ENCODE peak calls at places on chromosomes 16 and 17, in seven cellular contexts. Y is small intestine, S is head of caudate nucleus, T is NCI-H524 treated with DMSO at 0.1 percent for 48 hours, N is pancreas, W is SW480, Z is HFFc6. K is an unnamed sample.

GRCh38 chr17:79988163-79988971 is 47.3 kb downstream of the TBC1D16 start:
- DNase-seq in Y (peak), S (no peak), T (no peak), N (no peak), W (peak), Z (peak), K (peak)

GRCh38 chr17:1644493-1645206 is 882 bp downstream of the SCARF1 start:
- DNase-seq in Y (no peak), S (no peak), T (no peak), N (peak), W (peak), Z (peak), K (no peak)

GRCh38 chr17:52376137-52376536 is 217.6 kb upstream of the CA10 start:
- DNase-seq in Y (no peak), S (no peak), T (no peak), N (no peak), W (no peak), Z (no peak), K (no peak)

GRCh38 chr17:74871329-74872076 is 1.3 kb downstream of the FDXR start:
- DNase-seq in Y (no peak), S (no peak), T (no peak), N (no peak), W (no peak), Z (no peak), K (no peak)

GRCh38 chr17:33234930-33235685 is 58.0 kb downstream of the ASIC2 start:
- DNase-seq in Y (peak), S (no peak), T (no peak), N (peak), W (peak), Z (peak), K (no peak)

GRCh38 chr16:3592559-3592958 is 15.4 kb upstream of the NLRC3 start:
- DNase-seq in Y (no peak), S (no peak), T (no peak), N (no peak), W (no peak), Z (no peak), K (no peak)

GRCh38 chr16:53083123-53083522 is 28.3 kb downstream of the CHD9 start:
- DNase-seq in Y (no peak), S (no peak), T (no peak), N (no peak), W (no peak), Z (peak), K (no peak)

GRCh38 chr16:85327731-85328664 is 215.7 kb upstream of the CIBAR2 start:
- DNase-seq in Y (no peak), S (peak), T (peak), N (no peak), W (no peak), Z (no peak), K (no peak)

GRCh38 chr17:6589266-6589946 is 33.1 kb upstream of the PITPNM3 start:
- DNase-seq in Y (no peak), S (no peak), T (no peak), N (no peak), W (no peak), Z (peak), K (no peak)

GRCh38 chr17:73284906-73285602 is 23.4 kb upstream of the CPSF4L start:
- DNase-seq in Y (no peak), S (no peak), T (no peak), N (no peak), W (no peak), Z (no peak), K (no peak)

GRCh38 chr16:79876332-79876730 is 275.8 kb upstream of the MAF start:
- DNase-seq in Y (no peak), S (no peak), T (no peak), N (no peak), W (no peak), Z (no peak), K (no peak)

GRCh38 chr17:6079155-6079554 is 9.0 kb downstream of the WSCD1 start:
- DNase-seq in Y (no peak), S (peak), T (no peak), N (no peak), W (no peak), Z (no peak), K (no peak)

GRCh38 chr17:68033636-68034451 is 1.7 kb upstream of the KPNA2 start:
- DNase-seq in Y (peak), S (no peak), T (no peak), N (no peak), W (peak), Z (peak), K (peak)

GRCh38 chr17:66755944-66756290 is 79.0 kb upstream of the CACNG5 start:
- DNase-seq in Y (no peak), S (no peak), T (no peak), N (no peak), W (no peak), Z (no peak), K (no peak)

GRCh38 chr16:52912565-52913173 is 140.0 kb downstream of the CHD9NB start:
- DNase-seq in Y (peak), S (peak), T (peak), N (peak), W (peak), Z (peak), K (peak)

GRCh38 chr16:88809068-88809675 is 2.6 kb downstream of the APRT start:
- DNase-seq in Y (no peak), S (no peak), T (no peak), N (peak), W (no peak), Z (no peak), K (no peak)

GRCh38 chr16:1037023-1037933 is 35.3 kb upstream of the SSTR5 start:
- DNase-seq in Y (no peak), S (no peak), T (no peak), N (no peak), W (peak), Z (no peak), K (no peak)

GRCh38 chr17:81715107-81715871 is 3.2 kb downstream of the SLC25A10 start:
- DNase-seq in Y (no peak), S (no peak), T (no peak), N (no peak), W (no peak), Z (no peak), K (no peak)

GRCh38 chr17:66900126-66901010 is 64.1 kb upstream of the CACNG4 start:
- DNase-seq in Y (no peak), S (no peak), T (no peak), N (no peak), W (peak), Z (peak), K (peak)

GRCh38 chr16:53224932-53225533 is 170.2 kb downstream of the CHD9 start:
- DNase-seq in Y (no peak), S (no peak), T (no peak), N (no peak), W (no peak), Z (peak), K (no peak)

GRCh38 chr16:47278571-47278970 is 134.8 kb upstream of the NETO2 start:
- DNase-seq in Y (no peak), S (no peak), T (no peak), N (no peak), W (no peak), Z (no peak), K (no peak)

GRCh38 chr16:230949-231348 is 1.7 kb upstream of the LUC7L start:
- DNase-seq in Y (no peak), S (no peak), T (no peak), N (no peak), W (no peak), Z (no peak), K (no peak)

GRCh38 chr17:58200024-58200633 is 7.6 kb downstream of the EPX start:
- DNase-seq in Y (peak), S (peak), T (peak), N (peak), W (peak), Z (peak), K (peak)

GRCh38 chr16:17345043-17345442 is 125.7 kb downstream of the XYLT1 start:
- DNase-seq in Y (no peak), S (no peak), T (no peak), N (no peak), W (no peak), Z (no peak), K (no peak)

GRCh38 chr16:69112285-69113129 is 7.1 kb downstream of the HAS3 start:
- DNase-seq in Y (peak), S (peak), T (no peak), N (peak), W (peak), Z (no peak), K (peak)

GRCh38 chr16:28149016-28149888 is 62.5 kb downstream of the XPO6 start:
- DNase-seq in Y (peak), S (no peak), T (no peak), N (no peak), W (no peak), Z (no peak), K (no peak)

GRCh38 chr17:46851029-46851741 is at the start of gene WNT9B:
- DNase-seq in Y (peak), S (no peak), T (peak), N (peak), W (peak), Z (no peak), K (peak)

GRCh38 chr16:67531247-67531646 is 2.6 kb downstream of the RIPOR1 start:
- DNase-seq in Y (no peak), S (no peak), T (no peak), N (no peak), W (no peak), Z (no peak), K (no peak)

GRCh38 chr16:31700530-31701388 is 172.8 kb upstream of the ZNF267 start:
- DNase-seq in Y (peak), S (peak), T (no peak), N (peak), W (peak), Z (no peak), K (peak)

GRCh38 chr17:11736613-11737289 is 138.5 kb downstream of the DNAH9 start:
- DNase-seq in Y (no peak), S (no peak), T (no peak), N (no peak), W (no peak), Z (no peak), K (no peak)

GRCh38 chr17:43942286-43942685 is at the start of gene PPY:
- DNase-seq in Y (no peak), S (no peak), T (no peak), N (no peak), W (no peak), Z (no peak), K (no peak)

GRCh38 chr17:69502488-69502887 is 88.0 kb downstream of the MAP2K6 start:
- DNase-seq in Y (no peak), S (no peak), T (no peak), N (no peak), W (no peak), Z (no peak), K (no peak)

GRCh38 chr17:39605492-39606433 is 2.0 kb downstream of the NEUROD2 start:
- DNase-seq in Y (no peak), S (no peak), T (no peak), N (no peak), W (no peak), Z (no peak), K (no peak)

GRCh38 chr17:32875904-32876413 is 965 bp downstream of the MYO1D start:
- DNase-seq in Y (no peak), S (no peak), T (no peak), N (no peak), W (no peak), Z (no peak), K (no peak)

GRCh38 chr17:83062818-83063671 is 16.4 kb upstream of the METRNL start:
- DNase-seq in Y (no peak), S (peak), T (no peak), N (no peak), W (no peak), Z (no peak), K (no peak)

K was measured in HepG2.